ENCODE peak calls at places on chromosomes 2 and 18, in four cellular contexts. Z is occipital lobe, X is dorsolateral prefrontal cortex, C is cardiac fibroblast. D is an unnamed sample.

GRCh38 chr2:144505245-144505801 is 14.6 kb downstream of the ZEB2 start:
- DNase-seq in Z (no peak), C (peak), X (no peak), D (no peak)

GRCh38 chr18:64615047-64615446 is 466.2 kb upstream of the LINC00305 start:
- DNase-seq in Z (no peak), C (no peak), X (no peak), D (no peak)

GRCh38 chr2:234137400-234138014 is 87.0 kb downstream of the SPP2 start:
- DNase-seq in X (no peak), C (peak), Z (no peak), D (no peak)

GRCh38 chr2:73998451-73998850 is 13.7 kb downstream of the TET3 start:
- DNase-seq in Z (peak), C (no peak), X (no peak), D (no peak)

GRCh38 chr2:236403811-236404210 is 139.6 kb upstream of the ASB18 start:
- DNase-seq in X (no peak), Z (no peak), C (no peak), D (no peak)

GRCh38 chr2:200352631-200353030 is 46.1 kb downstream of the SPATS2L start:
- DNase-seq in C (peak), Z (no peak), X (no peak), D (no peak)

GRCh38 chr2:59957539-59957938 is 595.9 kb downstream of the BCL11A start:
- DNase-seq in C (no peak), Z (no peak), X (no peak), D (no peak)

GRCh38 chr2:212537311-212538155 is 1.1 kb downstream of the ERBB4 start:
- DNase-seq in C (peak), X (no peak), Z (no peak), D (no peak)

GRCh38 chr2:36858551-36859365 is 107.6 kb downstream of the STRN start:
- DNase-seq in X (no peak), C (no peak), Z (no peak), D (no peak)

D was measured in GF-D8.